ENCODE peak calls at places on chromosomes 16 and 17, in four cellular contexts. One of them, this sample, is unnamed. For H3K9me3, the result is how much of the 10 kb centered on the place peaks cover.

GRCh38 chr17:5902671-5903070 is 167.5 kb upstream of the WSCD1 start:
- DNase-seq in HepG2: no peak
- DNase-seq in K562: no peak
- DNase-seq in HCT116: no peak
- DNase-seq in this sample: no peak

GRCh38 chr17:14084955-14085354 is 15.7 kb downstream of the COX10 start:
- DNase-seq in HepG2: no peak
- DNase-seq in K562: no peak
- DNase-seq in HCT116: no peak
- DNase-seq in this sample: no peak

GRCh38 chr17:80526116-80526910 is 18.3 kb upstream of the RPTOR start:
- DNase-seq in HepG2: no peak
- DNase-seq in K562: no peak
- DNase-seq in HCT116: no peak
- DNase-seq in this sample: no peak

GRCh38 chr16:58501242-58502131 is 1.5 kb downstream of the NDRG4 start:
- DNase-seq in HepG2: peak
- DNase-seq in K562: peak
- DNase-seq in HCT116: no peak
- DNase-seq in this sample: no peak

GRCh38 chr17:39400547-39401411 is 647 bp downstream of the FBXL20 start:
- DNase-seq in HepG2: no peak
- DNase-seq in K562: no peak
- DNase-seq in HCT116: no peak
- DNase-seq in this sample: no peak

GRCh38 chr17:29589524-29590260 is at the start of gene GIT1:
- DNase-seq in HepG2: peak
- DNase-seq in K562: peak
- DNase-seq in HCT116: peak
- DNase-seq in this sample: no peak

GRCh38 chr17:30519707-30520106 is 42.5 kb downstream of the GOSR1 start:
- DNase-seq in HepG2: no peak
- DNase-seq in K562: no peak
- DNase-seq in HCT116: no peak
- DNase-seq in this sample: no peak

GRCh38 chr16:13898233-13898632 is 21.7 kb upstream of the ERCC4 start:
- DNase-seq in HepG2: no peak
- DNase-seq in K562: no peak
- DNase-seq in HCT116: no peak
- DNase-seq in this sample: no peak

GRCh38 chr17:1720856-1721386 is 3.6 kb upstream of the WDR81 start:
- DNase-seq in HepG2: peak
- DNase-seq in K562: no peak
- DNase-seq in HCT116: peak
- DNase-seq in this sample: no peak

GRCh38 chr17:9234404-9234945 is 213.2 kb downstream of the NTN1 start:
- DNase-seq in HepG2: no peak
- DNase-seq in K562: no peak
- DNase-seq in HCT116: no peak
- DNase-seq in this sample: no peak

GRCh38 chr16:7650446-7650845 is 317.8 kb downstream of the RBFOX1 start:
- DNase-seq in HepG2: no peak
- DNase-seq in K562: no peak
- DNase-seq in HCT116: no peak
- DNase-seq in this sample: no peak

GRCh38 chr17:60675997-60676396 is 1.7 kb upstream of the BCAS3 start:
- DNase-seq in HepG2: no peak
- DNase-seq in K562: no peak
- DNase-seq in HCT116: no peak
- DNase-seq in this sample: no peak

GRCh38 chr17:66354981-66355380 is 52.6 kb downstream of the PRKCA start:
- DNase-seq in HepG2: no peak
- DNase-seq in K562: no peak
- DNase-seq in HCT116: no peak
- DNase-seq in this sample: no peak

GRCh38 chr16:8958344-8958808 is 5.3 kb downstream of the USP7 start:
- DNase-seq in HepG2: no peak
- DNase-seq in K562: no peak
- DNase-seq in HCT116: no peak
- DNase-seq in this sample: no peak

GRCh38 chr16:46828943-46829342 is 2.0 kb downstream of the C16orf87 start:
- DNase-seq in HepG2: no peak
- DNase-seq in K562: no peak
- DNase-seq in HCT116: no peak
- DNase-seq in this sample: no peak

GRCh38 chr17:17019891-17020456 is 22.3 kb upstream of the MPRIP start:
- DNase-seq in HepG2: no peak
- DNase-seq in K562: no peak
- DNase-seq in HCT116: no peak
- DNase-seq in this sample: no peak

GRCh38 chr17:35630530-35631148 is 43.5 kb downstream of the AP2B1 start:
- DNase-seq in HepG2: no peak
- DNase-seq in K562: no peak
- DNase-seq in HCT116: peak
- DNase-seq in this sample: peak

GRCh38 chr16:66408181-66409048 is 18.7 kb upstream of the BEAN1 start:
- DNase-seq in HepG2: peak
- DNase-seq in K562: no peak
- DNase-seq in HCT116: peak
- DNase-seq in this sample: peak

GRCh38 chr16:12011565-12011964 is 35.0 kb downstream of the SNX29 start:
- DNase-seq in HepG2: no peak
- DNase-seq in K562: no peak
- DNase-seq in HCT116: no peak
- DNase-seq in this sample: no peak

GRCh38 chr16:16144416-16144815 is 78.9 kb downstream of the ABCC6 start:
- DNase-seq in HepG2: no peak
- DNase-seq in K562: no peak
- DNase-seq in HCT116: no peak
- DNase-seq in this sample: no peak

GRCh38 chr16:4263504-4264436 is 9.1 kb downstream of the TFAP4 start:
- DNase-seq in HepG2: peak
- DNase-seq in K562: peak
- DNase-seq in HCT116: peak
- DNase-seq in this sample: no peak

GRCh38 chr16:30028438-30029093 is 2.5 kb downstream of the TLCD3B start:
- DNase-seq in HepG2: no peak
- DNase-seq in K562: peak
- DNase-seq in HCT116: no peak
- DNase-seq in this sample: no peak

GRCh38 chr17:60720763-60721531 is 43.3 kb downstream of the BCAS3 start:
- DNase-seq in HepG2: peak
- DNase-seq in K562: peak
- DNase-seq in HCT116: peak
- DNase-seq in this sample: peak

GRCh38 chr17:4908711-4909496 is 6.0 kb upstream of the CHRNE start:
- DNase-seq in HepG2: peak
- DNase-seq in K562: peak
- DNase-seq in HCT116: peak
- DNase-seq in this sample: peak

GRCh38 chr17:75909051-75909811 is 4.5 kb upstream of the MRPL38 start:
- DNase-seq in HepG2: no peak
- DNase-seq in K562: no peak
- DNase-seq in HCT116: no peak
- DNase-seq in this sample: no peak

GRCh38 chr16:88782454-88783390 is 2.3 kb downstream of the PIEZO1 start:
- DNase-seq in HepG2: no peak
- DNase-seq in K562: no peak
- DNase-seq in HCT116: peak
- DNase-seq in this sample: no peak

GRCh38 chr17:21357696-21358095 is 18.5 kb upstream of the KCNJ12 start:
- DNase-seq in HepG2: no peak
- DNase-seq in K562: no peak
- DNase-seq in HCT116: no peak
- DNase-seq in this sample: no peak

GRCh38 chr16:10988164-10988803 is 43.9 kb downstream of the CLEC16A start:
- DNase-seq in HepG2: no peak
- DNase-seq in K562: peak
- DNase-seq in HCT116: no peak
- DNase-seq in this sample: no peak

GRCh38 chr17:50935201-50936124 is 69.3 kb upstream of the TOB1 start:
- DNase-seq in HepG2: peak
- DNase-seq in K562: no peak
- DNase-seq in HCT116: no peak
- DNase-seq in this sample: no peak

GRCh38 chr17:17351901-17352781 is 49.0 kb downstream of the NT5M start:
- DNase-seq in HepG2: peak
- DNase-seq in K562: peak
- DNase-seq in HCT116: no peak
- DNase-seq in this sample: no peak

DNA sequence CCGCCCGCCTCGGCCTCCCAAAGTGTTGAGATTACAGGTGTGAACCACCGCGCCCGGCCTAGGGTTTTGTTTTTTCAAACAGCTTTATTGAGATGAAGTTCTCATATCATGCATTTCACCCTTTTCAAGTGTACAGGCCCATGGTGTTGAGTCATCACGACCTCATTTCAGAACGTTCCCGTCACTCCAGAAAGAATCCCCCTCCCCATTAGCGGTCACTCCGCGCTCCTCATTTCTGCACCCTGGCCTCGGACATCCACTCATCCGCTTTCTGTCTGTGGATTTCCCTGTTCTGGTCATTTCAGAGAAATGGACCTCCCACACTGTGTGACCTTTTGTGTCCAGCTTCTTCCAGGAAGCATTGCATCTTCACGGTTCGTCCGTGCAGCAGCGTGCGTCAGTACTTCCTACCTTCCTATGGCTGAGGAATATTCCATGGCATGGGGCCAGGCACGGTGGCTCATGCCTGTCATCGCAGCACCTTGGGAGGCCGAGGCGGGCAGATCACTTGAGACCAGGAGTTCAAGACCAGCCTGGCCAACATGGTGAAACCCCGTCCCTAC is 135.2 kb upstream of the GSE1 start:
- DNase-seq in HepG2: no peak
- DNase-seq in K562: no peak
- DNase-seq in HCT116: no peak
- DNase-seq in this sample: no peak
- TF ChIP-seq TCF7L2 in HepG2: no peak
- TF ChIP-seq TCF7L2 in K562: no peak
- TF ChIP-seq TCF7L2 in HCT116: no peak
- TF ChIP-seq TCF7L2 in this sample: no peak

GRCh38 chr17:3398310-3398709 is at the start of gene OR1E1:
- DNase-seq in HepG2: no peak
- DNase-seq in K562: no peak
- DNase-seq in HCT116: no peak
- DNase-seq in this sample: no peak
- H3K9me3 ChIP-seq in HepG2: under half
- H3K9me3 ChIP-seq in K562: under half
- H3K9me3 ChIP-seq in HCT116: under half
- H3K9me3 ChIP-seq in this sample: under half

GRCh38 chr17:42424991-42425610 is 2.0 kb upstream of the CAVIN1 start:
- DNase-seq in HepG2: no peak
- DNase-seq in K562: no peak
- DNase-seq in HCT116: no peak
- DNase-seq in this sample: no peak

GRCh38 chr17:42423766-42424165 is 710 bp upstream of the CAVIN1 start:
- DNase-seq in HepG2: no peak
- DNase-seq in K562: no peak
- DNase-seq in HCT116: no peak
- DNase-seq in this sample: no peak

GRCh38 chr17:42421479-42422332 is 1.4 kb downstream of the CAVIN1 start:
- DNase-seq in HepG2: no peak
- DNase-seq in K562: peak
- DNase-seq in HCT116: no peak
- DNase-seq in this sample: no peak

GRCh38 chr17:42422412-42422957 is 571 bp downstream of the CAVIN1 start:
- DNase-seq in HepG2: no peak
- DNase-seq in K562: peak
- DNase-seq in HCT116: no peak
- DNase-seq in this sample: no peak

GRCh38 chr17:42422958-42423712 is at the start of gene CAVIN1:
- DNase-seq in HepG2: peak
- DNase-seq in K562: peak
- DNase-seq in HCT116: peak
- DNase-seq in this sample: no peak
- TF ChIP-seq REST in HepG2: peak
- TF ChIP-seq REST in K562: peak
- TF ChIP-seq REST in HCT116: no peak
- TF ChIP-seq REST in this sample: no peak

GRCh38 chr17:48790607-48791127 is 26.4 kb downstream of the TTLL6 start:
- DNase-seq in HepG2: no peak
- DNase-seq in K562: peak
- DNase-seq in HCT116: no peak
- DNase-seq in this sample: no peak

GRCh38 chr17:48792033-48792798 is 24.8 kb downstream of the TTLL6 start:
- DNase-seq in HepG2: no peak
- DNase-seq in K562: no peak
- DNase-seq in HCT116: no peak
- DNase-seq in this sample: no peak

GRCh38 chr17:48799069-48799710 is 17.8 kb downstream of the TTLL6 start:
- DNase-seq in HepG2: peak
- DNase-seq in K562: no peak
- DNase-seq in HCT116: no peak
- DNase-seq in this sample: no peak

GRCh38 chr17:48791128-48792032 is 25.6 kb downstream of the TTLL6 start:
- DNase-seq in HepG2: peak
- DNase-seq in K562: peak
- DNase-seq in HCT116: peak
- DNase-seq in this sample: peak

GRCh38 chr17:48795444-48796162 is 21.4 kb downstream of the TTLL6 start:
- DNase-seq in HepG2: peak
- DNase-seq in K562: no peak
- DNase-seq in HCT116: peak
- DNase-seq in this sample: no peak
- TF ChIP-seq TCF7L2 in HepG2: no peak
- TF ChIP-seq TCF7L2 in K562: no peak
- TF ChIP-seq TCF7L2 in HCT116: no peak
- TF ChIP-seq TCF7L2 in this sample: no peak

GRCh38 chr16:759110-759910 is 1.2 kb upstream of the MSLN start:
- DNase-seq in HepG2: no peak
- DNase-seq in K562: no peak
- DNase-seq in HCT116: no peak
- DNase-seq in this sample: no peak

GRCh38 chr16:762049-762513 is 1.5 kb downstream of the MSLN start:
- DNase-seq in HepG2: no peak
- DNase-seq in K562: no peak
- DNase-seq in HCT116: no peak
- DNase-seq in this sample: no peak

GRCh38 chr16:761580-761979 is 1.0 kb downstream of the MSLN start:
- DNase-seq in HepG2: no peak
- DNase-seq in K562: no peak
- DNase-seq in HCT116: no peak
- DNase-seq in this sample: no peak

GRCh38 chr16:760065-760464 is 469 bp upstream of the MSLN start:
- DNase-seq in HepG2: no peak
- DNase-seq in K562: no peak
- DNase-seq in HCT116: no peak
- DNase-seq in this sample: no peak

GRCh38 chr16:760498-761343 is at the start of gene MSLN:
- DNase-seq in HepG2: peak
- DNase-seq in K562: no peak
- DNase-seq in HCT116: peak
- DNase-seq in this sample: no peak
- H3K9me3 ChIP-seq in HepG2: under half
- H3K9me3 ChIP-seq in K562: under half
- H3K9me3 ChIP-seq in HCT116: under half
- H3K9me3 ChIP-seq in this sample: under half

This sample was measured in Panc1.